ENCODE peak calls at places on chromosomes 12 and 14, in four cellular contexts. U is mucosa of descending colon; S is heart left ventricle; W is CD8-positive, alpha-beta memory T cell. T is an unnamed sample.

GRCh38 chr12:43893670-43894069 is 57.8 kb downstream of the TMEM117 start:
- DNase-seq in U (no peak), S (no peak), W (no peak), T (no peak)

GRCh38 chr14:95460647-95461478 is 55.6 kb downstream of the SYNE3 start:
- DNase-seq in U (no peak), S (no peak), W (no peak), T (no peak)

GRCh38 chr12:19620222-19620621 is 180.9 kb downstream of the AEBP2 start:
- DNase-seq in U (peak; percentile 62), S (no peak), W (no peak), T (no peak)

GRCh38 chr14:77157716-77158115 is 16.1 kb upstream of the ZDHHC22 start:
- DNase-seq in U (no peak), S (no peak), W (no peak), T (no peak)

GRCh38 chr12:97276198-97276580 is 186.4 kb upstream of the RMST start:
- DNase-seq in U (no peak), S (no peak), W (no peak), T (no peak)

GRCh38 chr14:29123017-29123416 is 356.4 kb downstream of the FOXG1 start:
- DNase-seq in U (no peak), S (no peak), W (no peak), T (no peak)

GRCh38 chr12:109445224-109445623 is 31.9 kb downstream of the KCTD10 start:
- DNase-seq in U (no peak), S (no peak), W (no peak), T (no peak)

GRCh38 chr14:72788972-72789728 is 104.8 kb downstream of the DPF3 start:
- DNase-seq in U (no peak), S (no peak), W (no peak), T (no peak)

GRCh38 chr12:84341467-84342193 is 571.0 kb downstream of the SLC6A15 start:
- DNase-seq in U (no peak), S (no peak), W (no peak), T (no peak)

GRCh38 chr12:102957339-102958050 is at the start of gene ASCL1:
- DNase-seq in U (no peak), S (no peak), W (no peak), T (no peak)
- H3K4me1 ChIP-seq in U (peaks cover 8% of the 10 kb centered on the region), S (peaks cover 4% of the 10 kb centered on the region), W (peaks cover under 1% of the 10 kb centered on the region), T (peaks cover 12% of the 10 kb centered on the region)

GRCh38 chr14:68139466-68140110 is 320.0 kb downstream of the RAD51B start:
- DNase-seq in U (no peak), S (no peak), W (no peak), T (no peak)

GRCh38 chr14:68143341-68143807 is 323.8 kb downstream of the RAD51B start:
- DNase-seq in U (peak; percentile 68), S (peak; percentile 80), W (no peak), T (no peak)

GRCh38 chr14:68140111-68140741 is 320.6 kb downstream of the RAD51B start:
- DNase-seq in U (no peak), S (peak; percentile 44), W (no peak), T (no peak)

GRCh38 chr14:68141531-68142088 is 322.0 kb downstream of the RAD51B start:
- DNase-seq in U (no peak), S (no peak), W (no peak), T (no peak)

DNA sequence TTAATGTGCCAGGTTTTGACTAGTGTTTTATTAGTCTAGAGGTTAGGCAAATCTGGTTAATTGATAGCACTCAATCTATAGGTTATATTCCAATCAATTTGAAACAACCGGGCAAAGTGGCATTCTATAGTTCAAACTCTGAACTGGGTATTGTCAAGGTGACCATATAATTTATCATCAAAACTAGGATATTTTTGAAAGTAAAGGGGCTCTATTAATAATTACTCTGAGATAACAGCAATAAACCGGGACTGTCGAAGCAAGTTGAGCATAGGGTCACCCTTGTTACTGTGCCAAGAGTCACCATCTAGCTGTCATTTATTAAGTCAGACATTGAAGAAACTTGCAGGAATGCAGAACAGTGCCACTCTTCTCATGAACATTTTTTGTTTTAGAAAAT is 321.2 kb downstream of the RAD51B start:
- DNase-seq in U (no peak), S (no peak), W (no peak), T (no peak)
- H3K4me1 ChIP-seq in U (peaks cover 28% of the 10 kb centered on the region), S (peaks cover 39% of the 10 kb centered on the region), W (no peaks in the 10 kb centered on the region), T (peaks cover 54% of the 10 kb centered on the region)

GRCh38 chr14:99734406-99735051 is 50.4 kb downstream of the CYP46A1 start:
- DNase-seq in U (peak; percentile 42), S (peak; percentile 26), W (no peak), T (peak; percentile 44)
- H3K4me1 ChIP-seq in U (no peaks in the 10 kb centered on the region), S (peaks cover 56% of the 10 kb centered on the region), W (no peaks in the 10 kb centered on the region), T (peaks cover 68% of the 10 kb centered on the region)

GRCh38 chr12:120854804-120855203 is 49.4 kb downstream of the SPPL3 start:
- DNase-seq in U (no peak), S (no peak), W (no peak), T (no peak)
- H3K4me1 ChIP-seq in U (peaks cover 7% of the 10 kb centered on the region), S (peaks cover 44% of the 10 kb centered on the region), W (peaks cover 48% of the 10 kb centered on the region), T (peaks cover 42% of the 10 kb centered on the region)

GRCh38 chr12:53265783-53266182 is 2.3 kb upstream of the ESPL1 start:
- DNase-seq in U (no peak), S (no peak), W (no peak), T (no peak)
- H3K4me1 ChIP-seq in U (peaks cover 6% of the 10 kb centered on the region), S (peaks cover 3% of the 10 kb centered on the region), W (peaks cover 13% of the 10 kb centered on the region), T (peaks cover 8% of the 10 kb centered on the region)

GRCh38 chr12:110575326-110575725 is 7.8 kb downstream of the PPTC7 start:
- DNase-seq in U (no peak), S (no peak), W (no peak), T (no peak)
- H3K4me1 ChIP-seq in U (peaks cover 39% of the 10 kb centered on the region), S (peaks cover 41% of the 10 kb centered on the region), W (peaks cover 56% of the 10 kb centered on the region), T (peaks cover 58% of the 10 kb centered on the region)